ENCODE peak calls at places on chromosome 10, in six cellular contexts. W, K, N, I, X and P are unnamed samples.
A peak's percentile ranks its signal among the peaks of the same experiment; 100 is the strongest.

GRCh38 chr10:79454259-79454658 is 8.8 kb upstream of the ZCCHC24 start:
- DNase-seq in W (no peak), K (no peak), N (peak; percentile 32), I (no peak), X (no peak), P (peak; percentile 92)

GRCh38 chr10:31096161-31096560 is 64.5 kb upstream of the ZNF438 start:
- DNase-seq in W (no peak), K (no peak), N (no peak), I (no peak), X (no peak), P (peak; percentile 33)

GRCh38 chr10:16907720-16908119 is 90.5 kb upstream of the RSU1 start:
- DNase-seq in W (no peak), K (no peak), N (no peak), I (no peak), X (no peak), P (no peak)

GRCh38 chr10:107740962-107741690 is 576.6 kb upstream of the SORCS1 start:
- DNase-seq in W (no peak), K (no peak), N (peak; percentile 32), I (no peak), X (no peak), P (no peak)

GRCh38 chr10:30182191-30183075 is 123.0 kb upstream of the JCAD start:
- DNase-seq in W (no peak), K (no peak), N (peak; percentile 92), I (no peak), X (no peak), P (peak; percentile 90)

GRCh38 chr10:69333205-69333604 is 54.9 kb downstream of the HK1 start:
- DNase-seq in W (no peak), K (peak; percentile 77), N (peak; percentile 78), I (no peak), X (no peak), P (no peak)

GRCh38 chr10:93079663-93080349 is 6.1 kb downstream of the CYP26A1 start:
- DNase-seq in W (no peak), K (peak; percentile 6), N (no peak), I (no peak), X (peak; percentile 13), P (no peak)

GRCh38 chr10:121803611-121804010 is 124.2 kb downstream of the ATE1 start:
- DNase-seq in W (no peak), K (no peak), N (no peak), I (no peak), X (no peak), P (no peak)

GRCh38 chr10:104546336-104546735 is 94.8 kb upstream of the SORCS3 start:
- DNase-seq in W (no peak), K (no peak), N (no peak), I (no peak), X (no peak), P (no peak)

GRCh38 chr10:2392145-2392812 is 655.0 kb upstream of the ADARB2 start:
- DNase-seq in W (no peak), K (no peak), N (no peak), I (no peak), X (no peak), P (no peak)

GRCh38 chr10:55631071-55631654 is 729.9 kb downstream of the ZWINT start:
- DNase-seq in W (peak; percentile 21), K (peak; percentile 68), N (peak; percentile 72), I (no peak), X (peak; percentile 41), P (peak; percentile 11)

GRCh38 chr10:73894245-73894971 is 16.5 kb upstream of the PLAU start:
- DNase-seq in W (no peak), K (no peak), N (peak; percentile 92), I (no peak), X (no peak), P (peak; percentile 87)

GRCh38 chr10:3807221-3807927 is 22.4 kb upstream of the KLF6 start:
- DNase-seq in W (peak; percentile 50), K (no peak), N (peak; percentile 71), I (no peak), X (no peak), P (no peak)

GRCh38 chr10:68543004-68543918 is 15.9 kb upstream of the SLC25A16 start:
- DNase-seq in W (no peak), K (no peak), N (peak; percentile 60), I (no peak), X (no peak), P (peak; percentile 80)

GRCh38 chr10:47418966-47419365 is 34.9 kb upstream of the ZNF488 start:
- DNase-seq in W (no peak), K (no peak), N (no peak), I (no peak), X (no peak), P (no peak)

GRCh38 chr10:96683065-96683464 is 37.2 kb downstream of the PIK3AP1 start:
- DNase-seq in W (no peak), K (no peak), N (no peak), I (no peak), X (no peak), P (peak; percentile 49)